ENCODE peak calls at places on chromosomes 4 and X, in nine cellular contexts. K, E, R, V, X, L, N, U and P are unnamed samples. For H3K36me3 and H3K4me1, the result is how much of the 10 kb centered on the place peaks cover.

GRCh38 chrX:68710870-68711576 is 63.6 kb downstream of the STARD8 start:
- DNase-seq in R (peak), U (no peak), L (peak), K (no peak), N (no peak), E (peak), X (no peak), V (no peak), P (no peak)

GRCh38 chr4:44145868-44146267 is 302.7 kb downstream of the KCTD8 start:
- DNase-seq in N (no peak), V (no peak), R (no peak), U (no peak), E (no peak), K (no peak), X (no peak), L (no peak), P (no peak)

GRCh38 chrX:39491548-39492297 is 606.0 kb downstream of the BCOR start:
- DNase-seq in E (no peak), U (no peak), L (no peak), V (no peak), K (no peak), R (peak), X (no peak), N (no peak), P (no peak)

GRCh38 chr4:155967098-155967497 is 13.4 kb upstream of the CTSO start:
- DNase-seq in E (no peak), N (no peak), U (no peak), L (no peak), K (no peak), V (no peak), R (no peak), X (no peak), P (no peak)

GRCh38 chr4:133799916-133800315 is 401.7 kb downstream of the PABPC4L start:
- DNase-seq in E (no peak), N (no peak), L (no peak), K (no peak), R (no peak), U (no peak), X (no peak), V (no peak), P (no peak)

GRCh38 chrX:118239471-118239870 is 106.4 kb upstream of the WDR44 start:
- DNase-seq in R (no peak), X (no peak), U (no peak), V (no peak), E (peak), N (peak), L (no peak), K (no peak), P (no peak)

GRCh38 chr4:173919196-173919595 is 364.3 kb downstream of the FBXO8 start:
- DNase-seq in K (no peak), R (no peak), L (no peak), V (no peak), U (no peak), X (no peak), E (no peak), N (no peak), P (no peak)

GRCh38 chr4:140607852-140608251 is 39.1 kb upstream of the UCP1 start:
- DNase-seq in K (no peak), R (no peak), N (no peak), L (no peak), E (no peak), V (no peak), U (no peak), X (no peak), P (no peak)

GRCh38 chr4:174170091-174170490 is 113.4 kb downstream of the FBXO8 start:
- DNase-seq in U (no peak), K (no peak), E (no peak), X (no peak), L (no peak), R (no peak), N (no peak), V (no peak), P (no peak)

GRCh38 chrX:142052238-142052637 is 148.5 kb downstream of the MAGEC1 start:
- DNase-seq in X (no peak), U (no peak), E (no peak), R (no peak), V (no peak), K (no peak), N (no peak), L (no peak), P (no peak)

GRCh38 chr4:17447675-17448298 is 64.1 kb downstream of the QDPR start:
- DNase-seq in L (no peak), N (no peak), E (peak), V (no peak), U (peak), X (no peak), R (peak), K (peak), P (no peak)

GRCh38 chrX:69597399-69597798 is 18.5 kb upstream of the EDA start:
- DNase-seq in L (no peak), X (no peak), U (no peak), K (no peak), R (no peak), V (no peak), E (no peak), N (no peak), P (no peak)

GRCh38 chr4:16516796-16517413 is 290.6 kb upstream of the TAPT1 start:
- DNase-seq in N (no peak), K (peak), R (no peak), U (no peak), X (peak), L (peak), V (no peak), E (peak), P (no peak)

GRCh38 chr4:70722199-70722791 is 531 bp downstream of the RUFY3 start:
- DNase-seq in K (no peak), U (no peak), L (peak), N (no peak), X (no peak), V (no peak), E (peak), R (no peak), P (no peak)

GRCh38 chr4:169791527-169792156 is 33.9 kb upstream of the HPF1 start:
- DNase-seq in X (peak), E (peak), K (no peak), R (no peak), U (peak), N (no peak), V (peak), L (peak), P (peak)

GRCh38 chr4:150250998-150251651 is 172.9 kb downstream of the DCLK2 start:
- DNase-seq in L (no peak), X (no peak), E (no peak), R (no peak), K (no peak), V (no peak), U (no peak), N (no peak), P (no peak)

GRCh38 chr4:168622600-168622999 is 125.7 kb downstream of the PALLD start:
- DNase-seq in N (no peak), R (no peak), X (no peak), V (no peak), L (no peak), E (no peak), K (no peak), U (no peak), P (no peak)
- H3K36me3 ChIP-seq in N (under half), R (under half), X (under half), V (under half), L (under half), E (under half), K (under half), U (under half), P (under half)

GRCh38 chr4:152100378-152101201 is 339.8 kb upstream of the GATB start:
- DNase-seq in E (no peak), N (no peak), L (no peak), R (peak), V (no peak), X (no peak), K (no peak), U (no peak), P (no peak)
- H3K4me1 ChIP-seq in E (under half), N (under half), L (under half), R (under half), V (under half), X (under half), K (under half), U (under half), P (under half)

GRCh38 chr4:1325176-1325480 is 21.9 kb upstream of the UVSSA start:
- DNase-seq in X (no peak), V (peak), R (no peak), U (no peak), K (no peak), L (no peak), N (no peak), E (no peak), P (no peak)

GRCh38 chr4:1326751-1327525 is 20.1 kb upstream of the UVSSA start:
- DNase-seq in E (no peak), N (no peak), U (no peak), V (peak), L (no peak), K (no peak), X (no peak), R (no peak), P (no peak)

GRCh38 chr4:1327526-1328266 is 19.3 kb upstream of the UVSSA start:
- DNase-seq in V (no peak), U (no peak), K (no peak), E (no peak), N (no peak), L (no peak), X (no peak), R (no peak), P (no peak)

GRCh38 chr4:1323635-1324442 is 23.2 kb upstream of the UVSSA start:
- DNase-seq in E (no peak), U (no peak), V (peak), L (no peak), K (no peak), R (no peak), X (no peak), N (no peak), P (peak)

GRCh38 chr4:1325681-1326635 is 21.1 kb upstream of the UVSSA start:
- DNase-seq in X (no peak), U (no peak), L (no peak), V (peak), R (no peak), N (no peak), E (no peak), K (no peak), P (no peak)
- H3K36me3 ChIP-seq in X (under half), U (half or more), L (under half), V (under half), R (half or more), N (half or more), E (under half), K (half or more), P (under half)

GRCh38 chr4:159159611-159160010 is 56.7 kb downstream of the RAPGEF2 start:
- DNase-seq in L (no peak), X (no peak), U (no peak), R (peak), V (no peak), N (no peak), E (no peak), K (no peak), P (no peak)
- H3K4me1 ChIP-seq in L (under half), X (under half), U (under half), R (under half), V (under half), N (half or more), E (under half), K (under half), P (under half)

GRCh38 chr4:118711047-118711446 is 25.9 kb downstream of the METTL14 start:
- DNase-seq in R (no peak), K (no peak), V (no peak), U (no peak), E (no peak), X (no peak), N (no peak), L (no peak), P (no peak)
- H3K36me3 ChIP-seq in R (half or more), K (under half), V (under half), U (half or more), E (under half), X (under half), N (half or more), L (under half), P (half or more)

DNA sequence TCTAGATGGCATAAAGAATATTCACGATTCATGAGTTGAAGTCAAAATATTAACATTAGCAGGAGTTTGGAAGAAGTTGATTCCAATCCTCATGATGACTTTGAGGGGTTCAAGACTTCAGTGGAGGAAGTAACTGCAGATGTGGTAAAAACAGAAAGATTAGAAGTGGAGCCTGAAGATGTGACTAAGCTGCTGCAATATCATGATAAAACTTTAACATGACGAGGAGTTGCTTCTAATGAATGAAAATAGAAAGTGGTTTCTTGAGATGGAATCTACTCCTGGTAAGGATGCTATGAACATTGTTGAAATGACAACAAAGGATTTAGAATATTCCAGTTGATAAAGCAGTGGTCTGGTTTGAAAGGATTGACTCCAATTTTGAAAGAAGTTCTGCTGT is 70.1 kb upstream of the TMLHE start:
- DNase-seq in X (no peak), K (no peak), V (no peak), U (no peak), L (no peak), R (no peak), E (no peak), N (no peak), P (no peak)
- H3K4me1 ChIP-seq in X (under half), K (under half), V (under half), U (under half), L (under half), R (under half), E (under half), N (under half), P (under half)

GRCh38 chr4:113483131-113483530 is 278.4 kb downstream of the CAMK2D start:
- DNase-seq in L (no peak), V (no peak), U (no peak), E (no peak), K (no peak), N (no peak), R (no peak), X (no peak), P (no peak)
- H3K36me3 ChIP-seq in L (under half), V (under half), U (under half), E (under half), K (under half), N (under half), R (under half), X (under half), P (under half)

GRCh38 chr4:181685911-181686310 is 557.3 kb upstream of the TENM3 start:
- DNase-seq in N (no peak), L (no peak), U (no peak), R (no peak), E (no peak), K (no peak), V (no peak), X (no peak), P (no peak)

GRCh38 chr4:181687116-181687515 is 556.1 kb upstream of the TENM3 start:
- DNase-seq in L (no peak), N (no peak), R (no peak), V (no peak), X (no peak), K (no peak), U (no peak), E (no peak), P (no peak)

GRCh38 chr4:181688886-181689285 is 554.3 kb upstream of the TENM3 start:
- DNase-seq in V (no peak), L (no peak), X (no peak), K (no peak), R (no peak), U (no peak), N (no peak), E (no peak), P (no peak)

GRCh38 chr4:181690498-181690897 is 552.7 kb upstream of the TENM3 start:
- DNase-seq in R (no peak), X (no peak), U (no peak), L (no peak), N (no peak), V (no peak), E (no peak), K (no peak), P (no peak)

GRCh38 chr4:181688416-181688815 is 554.8 kb upstream of the TENM3 start:
- DNase-seq in X (no peak), R (no peak), L (no peak), N (no peak), V (no peak), E (no peak), K (no peak), U (no peak), P (no peak)
- H3K4me1 ChIP-seq in X (under half), R (under half), L (under half), N (under half), V (under half), E (under half), K (under half), U (under half), P (under half)

GRCh38 chr4:7804759-7805385 is 134.8 kb downstream of the AFAP1 start:
- DNase-seq in U (no peak), V (no peak), N (no peak), R (no peak), X (no peak), K (no peak), E (no peak), L (no peak), P (no peak)

GRCh38 chr4:7806724-7807123 is 132.9 kb downstream of the AFAP1 start:
- DNase-seq in X (no peak), N (no peak), V (no peak), K (no peak), E (no peak), R (no peak), L (no peak), U (no peak), P (no peak)

GRCh38 chr4:7805533-7806079 is 134.1 kb downstream of the AFAP1 start:
- DNase-seq in R (no peak), N (peak), V (no peak), X (no peak), U (no peak), L (no peak), K (peak), E (no peak), P (peak)

GRCh38 chr4:7807351-7807921 is 132.2 kb downstream of the AFAP1 start:
- DNase-seq in L (no peak), V (no peak), U (no peak), N (peak), R (no peak), E (no peak), X (no peak), K (no peak), P (no peak)

GRCh38 chr4:7806080-7806630 is 133.5 kb downstream of the AFAP1 start:
- DNase-seq in N (peak), R (no peak), V (peak), X (peak), E (peak), L (peak), K (peak), U (no peak), P (no peak)
- H3K36me3 ChIP-seq in N (under half), R (under half), V (under half), X (under half), E (under half), L (under half), K (under half), U (under half), P (half or more)

GRCh38 chrX:147173586-147173985 is 359.0 kb upstream of the CXorf51A start:
- DNase-seq in U (no peak), X (no peak), V (no peak), E (peak), K (no peak), L (no peak), R (no peak), N (no peak), P (no peak)

DNA sequence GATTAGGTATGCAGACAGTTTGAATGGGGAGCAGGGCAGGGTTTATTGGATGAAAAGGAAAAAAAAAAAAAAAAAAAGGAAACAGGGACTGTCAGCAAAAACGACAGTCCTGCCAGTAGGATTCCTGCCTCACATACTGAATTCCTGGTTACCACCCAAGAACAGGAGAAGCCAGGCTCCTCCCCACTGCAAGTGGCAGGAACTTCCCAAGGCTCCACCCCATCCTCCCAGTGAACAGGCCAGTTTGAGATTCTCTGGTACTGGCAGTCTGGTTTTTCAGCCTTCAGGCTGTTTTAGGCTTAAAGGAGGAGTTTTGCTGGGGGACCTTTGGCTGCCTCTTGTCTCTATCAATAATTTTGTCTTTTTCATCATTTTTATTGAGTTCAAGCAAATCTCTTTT is 360.1 kb upstream of the CXorf51A start:
- DNase-seq in U (no peak), K (no peak), N (no peak), X (no peak), E (peak), L (no peak), V (no peak), R (no peak), P (no peak)
- H3K4me1 ChIP-seq in U (under half), K (under half), N (under half), X (under half), E (under half), L (under half), V (under half), R (under half), P (under half)